ENCODE peak calls at places on chromosomes 4 and X, in ten cellular contexts. O, Y, T, A, R, P, K, W, H and M are unnamed samples.

GRCh38 chr4:77006753-77007355 is 57.3 kb downstream of the SEPTIN11 start:
- DNase-seq in H (no peak), K (no peak), A (no peak), O (no peak), R (no peak), Y (no peak), P (no peak), T (no peak), W (no peak), M (no peak)

GRCh38 chrX:46978341-46979291 is 66.4 kb downstream of the JADE3 start:
- DNase-seq in O (peak; percentile 75), W (peak; percentile 48), T (peak; percentile 81), Y (peak; percentile 64), K (peak; percentile 28), H (peak; percentile 71), R (peak; percentile 1), A (peak; percentile 89), P (peak; percentile 83), M (peak; percentile 45)

GRCh38 chrX:40171513-40172168 is 73.9 kb upstream of the BCOR start:
- DNase-seq in W (no peak), T (peak; percentile 64), P (no peak), A (peak; percentile 53), R (peak; percentile 10), K (no peak), H (peak; percentile 50), O (peak; percentile 57), Y (peak; percentile 34), M (peak; percentile 69)

GRCh38 chr4:65954416-65954815 is 284.1 kb upstream of the EPHA5 start:
- DNase-seq in T (no peak), R (no peak), O (no peak), K (no peak), W (no peak), H (no peak), P (no peak), Y (no peak), A (peak; percentile 10), M (no peak)

GRCh38 chr4:26321326-26322276 is 787 bp downstream of the RBPJ start:
- DNase-seq in R (no peak), H (no peak), O (peak; percentile 45), P (peak; percentile 41), K (no peak), Y (peak; percentile 32), T (peak; percentile 81), W (no peak), A (peak; percentile 45), M (peak; percentile 18)

GRCh38 chrX:11664211-11664888 is 1.4 kb downstream of the ARHGAP6 start:
- DNase-seq in P (no peak), Y (no peak), T (peak; percentile 31), O (peak; percentile 40), R (no peak), K (no peak), A (peak; percentile 24), W (peak; percentile 49), H (no peak), M (no peak)

GRCh38 chr4:77092832-77093800 is 17.3 kb upstream of the CCNI start:
- DNase-seq in O (no peak), K (no peak), W (no peak), Y (no peak), H (no peak), R (no peak), T (no peak), A (peak; percentile 46), P (no peak), M (no peak)

GRCh38 chr4:10879411-10880110 is 195.0 kb upstream of the CLNK start:
- DNase-seq in K (no peak), A (peak; percentile 33), Y (no peak), O (no peak), T (no peak), R (no peak), P (no peak), H (no peak), W (no peak), M (no peak)

GRCh38 chrX:24657671-24658410 is 10.7 kb upstream of the PCYT1B start:
- DNase-seq in Y (no peak), W (no peak), R (no peak), A (no peak), P (no peak), K (no peak), O (no peak), T (no peak), H (no peak), M (no peak)

GRCh38 chr4:32417113-32417704 is 1697.0 kb downstream of the PCDH7 start:
- DNase-seq in K (no peak), P (no peak), A (peak; percentile 0), T (no peak), H (no peak), W (no peak), Y (no peak), R (no peak), O (no peak), M (no peak)

GRCh38 chrX:11435568-11435967 is 142.4 kb downstream of the AMELX start:
- DNase-seq in P (no peak), K (peak; percentile 77), O (no peak), A (peak; percentile 80), R (peak; percentile 26), Y (no peak), W (no peak), H (no peak), T (no peak), M (no peak)

GRCh38 chr4:109735566-109736454 is 5.9 kb upstream of the PLA2G12A start:
- DNase-seq in O (no peak), H (no peak), Y (no peak), W (no peak), T (no peak), A (no peak), K (no peak), R (no peak), P (no peak), M (peak; percentile 78)

GRCh38 chr4:150078041-150078995 is at the start of gene DCLK2:
- DNase-seq in A (peak; percentile 74), H (peak; percentile 41), K (peak; percentile 83), O (peak; percentile 90), P (peak; percentile 32), R (peak; percentile 46), Y (no peak), T (peak; percentile 90), W (peak; percentile 65), M (peak; percentile 89)

GRCh38 chr4:159632031-159632430 is 529.2 kb downstream of the RAPGEF2 start:
- DNase-seq in R (no peak), T (no peak), H (no peak), P (no peak), Y (no peak), A (no peak), W (no peak), O (no peak), K (no peak), M (no peak)

GRCh38 chrX:110286126-110286525 is 31.8 kb downstream of the AMMECR1 start:
- DNase-seq in O (no peak), A (peak; percentile 91), Y (no peak), P (no peak), R (peak; percentile 52), K (peak; percentile 60), H (no peak), W (no peak), T (no peak), M (no peak)

GRCh38 chrX:110412971-110413726 is 54.5 kb downstream of the RTL9 start:
- DNase-seq in R (peak; percentile 4), W (peak; percentile 59), H (peak; percentile 69), K (no peak), A (peak; percentile 72), P (peak; percentile 73), Y (peak; percentile 54), T (peak; percentile 84), O (peak; percentile 64), M (peak; percentile 72)

GRCh38 chr4:90951037-90951436 is 823.8 kb downstream of the CCSER1 start:
- DNase-seq in W (no peak), T (no peak), A (peak; percentile 41), Y (no peak), O (no peak), R (no peak), H (no peak), K (no peak), P (no peak), M (no peak)